ENCODE peak calls at places on chromosome 11, in five cellular contexts. K is AML-193, G is mesothelial cell of epicardium, Q is NCI-H1930, L is transverse colon. J is an unnamed sample.

GRCh38 chr11:74696932-74697687 is 34.1 kb downstream of the CHRDL2 start:
- DNase-seq in K (no peak), G (no peak), Q (no peak), L (peak), J (peak)

GRCh38 chr11:65662247-65662801 is 392 bp downstream of the RELA start:
- DNase-seq in K (no peak), G (no peak), Q (no peak), L (no peak), J (peak)

GRCh38 chr11:120340529-120340928 is 4.3 kb downstream of the ARHGEF12 start:
- DNase-seq in K (no peak), G (no peak), Q (no peak), L (no peak), J (no peak)

GRCh38 chr11:118277312-118277711 is 13.2 kb upstream of the MPZL2 start:
- DNase-seq in K (no peak), G (no peak), Q (no peak), L (no peak), J (no peak)

GRCh38 chr11:17560281-17561110 is 13.4 kb downstream of the OTOG start:
- DNase-seq in K (no peak), G (no peak), Q (no peak), L (no peak), J (no peak)

GRCh38 chr11:63813035-63813562 is at the start of gene SPINDOC:
- DNase-seq in K (peak), G (peak), Q (peak), L (peak), J (no peak)

GRCh38 chr11:118785362-118785761 is 5.6 kb downstream of the DDX6 start:
- DNase-seq in K (no peak), G (no peak), Q (no peak), L (no peak), J (no peak)

GRCh38 chr11:11989774-11990744 is 18.4 kb downstream of the DKK3 start:
- DNase-seq in K (no peak), G (no peak), Q (no peak), L (no peak), J (no peak)

GRCh38 chr11:107011977-107012376 is 6.3 kb downstream of the GUCY1A2 start:
- DNase-seq in K (no peak), G (no peak), Q (no peak), L (no peak), J (no peak)

GRCh38 chr11:93288767-93289166 is 41.8 kb upstream of the DEUP1 start:
- DNase-seq in K (no peak), G (no peak), Q (no peak), L (no peak), J (no peak)

GRCh38 chr11:111639226-111639925 is 37.1 kb downstream of the SIK2 start:
- DNase-seq in K (no peak), G (no peak), Q (no peak), L (no peak), J (no peak)

GRCh38 chr11:43119275-43119970 is 192.4 kb upstream of the API5 start:
- DNase-seq in K (no peak), G (no peak), Q (no peak), L (no peak), J (no peak)

GRCh38 chr11:15942126-15942525 is 414.2 kb downstream of the SOX6 start:
- DNase-seq in K (no peak), G (no peak), Q (no peak), L (no peak), J (no peak)

GRCh38 chr11:15127341-15127740 is 12.6 kb downstream of the INSC start:
- DNase-seq in K (no peak), G (no peak), Q (no peak), L (no peak), J (no peak)

GRCh38 chr11:108870373-108871020 is 205.6 kb downstream of the DDX10 start:
- DNase-seq in K (no peak), G (no peak), Q (no peak), L (no peak), J (no peak)

GRCh38 chr11:3221408-3222002 is 2.9 kb upstream of the MRGPRG start:
- DNase-seq in K (no peak), G (no peak), Q (no peak), L (no peak), J (no peak)

GRCh38 chr11:86249307-86250098 is 5.0 kb downstream of the EED start:
- DNase-seq in K (no peak), G (no peak), Q (no peak), L (no peak), J (no peak)

GRCh38 chr11:73851046-73851764 is 25.4 kb downstream of the COA4 start:
- DNase-seq in K (peak), G (no peak), Q (no peak), L (no peak), J (no peak)

GRCh38 chr11:73399159-73400090 is 23.2 kb downstream of the RELT start:
- DNase-seq in K (no peak), G (no peak), Q (no peak), L (no peak), J (no peak)

GRCh38 chr11:63619967-63620366 is 5.7 kb upstream of the PLAAT3 start:
- DNase-seq in K (no peak), G (no peak), Q (no peak), L (no peak), J (no peak)

GRCh38 chr11:70843906-70844305 is 408.5 kb downstream of the SHANK2 start:
- DNase-seq in K (no peak), G (no peak), Q (no peak), L (no peak), J (no peak)

GRCh38 chr11:67504950-67505561 is at the start of gene PITPNM1:
- DNase-seq in K (peak), G (no peak), Q (peak), L (peak), J (peak)

GRCh38 chr11:23280088-23280487 is 419.8 kb upstream of the CCDC179 start:
- DNase-seq in K (no peak), G (no peak), Q (no peak), L (no peak), J (no peak)

GRCh38 chr11:28231475-28231874 is 123.3 kb downstream of the METTL15 start:
- DNase-seq in K (no peak), G (no peak), Q (no peak), L (no peak), J (no peak)

GRCh38 chr11:128905345-128906184 is 14.4 kb downstream of the KCNJ5 start:
- DNase-seq in K (peak), G (no peak), Q (peak), L (peak), J (no peak)

GRCh38 chr11:14320020-14320419 is 39.0 kb downstream of the RRAS2 start:
- DNase-seq in K (no peak), G (no peak), Q (no peak), L (peak), J (no peak)

GRCh38 chr11:20626279-20626678 is 26.9 kb downstream of the SLC6A5 start:
- DNase-seq in K (no peak), G (no peak), Q (no peak), L (no peak), J (no peak)